ENCODE peak calls at places on chromosomes 1 and 21, in seven cellular contexts. N is cardiac septum; M is T-helper 2 cell; A is activated T-helper 1 cell treated with Interleukin-2 at 50 U/mL for 16 hours; J is AG08396; E is activated CD4-positive, alpha-beta memory T cell treated with anti-CD3 and anti-CD28 coated beads for 36 hours; K is stimulated activated CD4-positive, alpha-beta T cell treated with anti-CD3 and anti-CD28 coated beads, Interleukin-4, amount 100 ng/mL, for 24 hours. V is an unnamed sample.

GRCh38 chr1:168199056-168199455 is 20.3 kb downstream of the TIPRL start:
- DNase-seq in N (no peak), M (no peak), A (no peak), J (no peak), E (no peak), K (no peak), V (no peak)

GRCh38 chr1:200409203-200409760 is 554 bp downstream of the ZNF281 start:
- DNase-seq in N (no peak), M (peak), A (peak), J (peak), E (peak), K (peak), V (no peak)

GRCh38 chr1:41730806-41731205 is 187.9 kb downstream of the HIVEP3 start:
- DNase-seq in N (no peak), M (no peak), A (no peak), J (no peak), E (no peak), K (no peak), V (no peak)

GRCh38 chr21:45644041-45644906 is 749 bp downstream of the PCBP3 start:
- DNase-seq in N (no peak), M (no peak), A (no peak), J (no peak), E (peak), K (no peak), V (no peak)

GRCh38 chr1:185045793-185046441 is 559 bp downstream of the RNF2 start:
- DNase-seq in N (no peak), M (no peak), A (no peak), J (peak), E (peak), K (peak), V (no peak)

GRCh38 chr1:87329051-87329755 is 523 bp downstream of the LMO4 start:
- DNase-seq in N (peak), M (peak), A (peak), J (peak), E (peak), K (peak), V (peak)

GRCh38 chr1:6835139-6835538 is 49.9 kb downstream of the CAMTA1 start:
- DNase-seq in N (no peak), M (no peak), A (no peak), J (no peak), E (no peak), K (no peak), V (no peak)

GRCh38 chr1:98661544-98662353 is at the start of gene SNX7:
- DNase-seq in N (peak), M (no peak), A (no peak), J (peak), E (peak), K (no peak), V (peak)

GRCh38 chr1:100924212-100924611 is 28.3 kb downstream of the SLC30A7 start:
- DNase-seq in N (no peak), M (no peak), A (no peak), J (no peak), E (peak), K (peak), V (no peak)

GRCh38 chr1:155250633-155251449 is 4.4 kb downstream of the ENTREP3 start:
- DNase-seq in N (peak), M (peak), A (peak), J (peak), E (peak), K (peak), V (peak)

GRCh38 chr21:34205811-34206635 is 132.6 kb downstream of the MRPS6 start:
- DNase-seq in N (no peak), M (no peak), A (no peak), J (no peak), E (no peak), K (no peak), V (no peak)